ENCODE peak calls at places on chromosome 18, in eight cellular contexts. E is AG04450, C is lower leg skin, Z is AG10803, S is stomach, B is GM10248, M is GM20000, I is mucosa of descending colon. R is an unnamed sample.

GRCh38 chr18:51503351-51503750 is 305.9 kb upstream of the MEX3C start:
- DNase-seq in Z (no peak), M (no peak), S (no peak), B (no peak), I (no peak), C (no peak), E (no peak), R (no peak)

GRCh38 chr18:26549486-26550435 is 1.4 kb upstream of the KCTD1 start:
- DNase-seq in B (peak), S (peak), I (peak), Z (peak), C (peak), E (no peak), M (peak), R (peak)

GRCh38 chr18:43893001-43893637 is 615.8 kb upstream of the SYT4 start:
- DNase-seq in S (no peak), C (no peak), M (no peak), Z (peak), E (peak), I (no peak), B (no peak), R (no peak)

GRCh38 chr18:7977897-7978296 is 410.8 kb downstream of the PTPRM start:
- DNase-seq in E (no peak), C (no peak), Z (no peak), B (no peak), S (no peak), I (no peak), M (no peak), R (no peak)

GRCh38 chr18:21593540-21594257 is 6.8 kb downstream of the ESCO1 start:
- DNase-seq in C (no peak), I (no peak), B (no peak), M (no peak), E (no peak), S (no peak), Z (no peak), R (peak)

GRCh38 chr18:75208055-75208835 is 694 bp downstream of the PTGR3 start:
- DNase-seq in B (peak), S (peak), M (peak), E (no peak), I (peak), Z (peak), C (peak), R (peak)

GRCh38 chr18:46212398-46212797 is 108.2 kb downstream of the HAUS1 start:
- DNase-seq in E (no peak), M (no peak), C (no peak), Z (no peak), B (no peak), I (no peak), S (no peak), R (no peak)

GRCh38 chr18:79567481-79568147 is 112.0 kb upstream of the CTDP1 start:
- DNase-seq in B (no peak), I (no peak), E (peak), C (no peak), Z (peak), M (no peak), S (no peak), R (no peak)

GRCh38 chr18:13455470-13455869 is 236.9 kb downstream of the LDLRAD4 start:
- DNase-seq in E (no peak), Z (no peak), B (no peak), C (peak), S (no peak), M (no peak), I (no peak), R (no peak)

GRCh38 chr18:75478996-75479870 is 51.7 kb upstream of the SMIM21 start:
- DNase-seq in Z (peak), B (peak), C (no peak), E (no peak), I (peak), M (peak), S (no peak), R (peak)

GRCh38 chr18:79513381-79514081 is 117.8 kb downstream of the NFATC1 start:
- DNase-seq in M (no peak), E (no peak), B (no peak), C (peak), S (peak), Z (no peak), I (no peak), R (no peak)

GRCh38 chr18:7958897-7959146 is 391.7 kb downstream of the PTPRM start:
- DNase-seq in B (no peak), I (no peak), S (no peak), M (no peak), Z (no peak), E (no peak), C (no peak), R (no peak)

GRCh38 chr18:25759111-25759510 is 331.3 kb downstream of the SS18 start:
- DNase-seq in M (no peak), I (no peak), B (no peak), S (no peak), C (no peak), Z (no peak), E (no peak), R (no peak)

GRCh38 chr18:43656547-43656946 is 379.3 kb upstream of the SYT4 start:
- DNase-seq in B (no peak), E (no peak), Z (no peak), I (no peak), S (no peak), C (no peak), M (no peak), R (no peak)

GRCh38 chr18:37563810-37564511 is 1.6 kb downstream of the CELF4 start:
- DNase-seq in M (no peak), C (no peak), S (no peak), I (no peak), Z (no peak), B (no peak), E (no peak), R (no peak)

DNA sequence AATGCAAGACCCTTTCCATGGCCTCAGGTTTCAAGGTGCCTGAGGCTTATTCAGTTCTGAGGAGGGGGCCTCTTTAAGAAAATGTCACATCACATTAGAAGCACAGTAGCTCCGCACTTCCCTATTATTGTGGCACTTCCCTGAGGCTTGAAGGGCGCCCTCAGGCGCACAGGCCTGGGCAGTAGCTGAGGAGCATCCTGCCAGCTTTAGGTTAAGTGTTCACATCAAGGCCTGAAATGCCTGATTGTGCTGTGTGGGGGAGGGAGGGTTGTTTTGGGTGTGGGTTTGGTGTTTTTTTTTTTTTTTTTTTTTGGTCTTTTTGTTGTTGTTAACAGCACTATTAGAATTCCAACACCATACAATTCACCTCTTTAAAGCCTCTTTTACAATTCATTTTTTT is 107.9 kb downstream of the CABLES1 start:
- DNase-seq in Z (no peak), B (no peak), E (no peak), C (no peak), S (no peak), I (no peak), M (no peak), R (no peak)
- TF ChIP-seq CTCF in Z (no peak), B (no peak), E (no peak), C (no peak), S (no peak), I (no peak), M (peak), R (no peak)

GRCh38 chr18:33210575-33211189 is 229.8 kb downstream of the CCDC178 start:
- DNase-seq in C (no peak), I (peak), Z (peak), B (no peak), E (no peak), M (peak), S (no peak), R (peak)
- TF ChIP-seq CTCF in C (no peak), I (no peak), Z (peak), B (peak), E (peak), M (peak), S (no peak), R (peak)

DNA sequence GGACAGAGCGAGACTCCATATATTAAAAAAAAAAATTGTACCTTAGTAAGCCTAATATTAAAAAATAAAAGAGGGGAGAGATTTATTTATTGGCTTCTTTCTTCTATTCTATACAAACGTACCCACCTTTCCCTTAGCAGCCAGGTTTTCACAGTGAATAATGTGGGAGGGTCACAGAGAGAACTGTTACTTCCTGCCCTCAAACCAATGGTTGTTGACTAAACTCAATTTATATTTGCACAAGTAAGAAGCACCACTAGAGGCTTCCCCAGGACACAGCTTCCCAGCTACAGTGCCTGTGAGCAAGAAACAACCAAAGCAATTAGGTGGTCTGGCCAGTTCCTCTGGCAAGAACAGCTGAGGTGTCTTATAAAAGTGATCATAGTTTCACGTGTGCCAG is 28.9 kb upstream of the GALR1 start:
- DNase-seq in B (no peak), E (no peak), C (no peak), S (no peak), I (no peak), Z (no peak), M (no peak), R (no peak)
- TF ChIP-seq CTCF in B (no peak), E (no peak), C (no peak), S (no peak), I (no peak), Z (no peak), M (no peak), R (no peak)

GRCh38 chr18:35776481-35776880 is 194.9 kb downstream of the GALNT1 start:
- DNase-seq in I (no peak), S (no peak), M (no peak), C (no peak), B (no peak), Z (no peak), E (no peak), R (no peak)

GRCh38 chr18:35778850-35779634 is 193.4 kb upstream of the RMP24 start:
- DNase-seq in S (no peak), M (no peak), C (no peak), I (no peak), Z (peak), B (no peak), E (no peak), R (no peak)

GRCh38 chr18:35775887-35776286 is 194.3 kb downstream of the GALNT1 start:
- DNase-seq in Z (no peak), E (no peak), S (no peak), B (no peak), I (no peak), C (no peak), M (no peak), R (peak)

GRCh38 chr18:35780937-35781336 is 191.5 kb upstream of the RMP24 start:
- DNase-seq in B (no peak), I (no peak), M (no peak), S (no peak), Z (no peak), E (no peak), C (no peak), R (no peak)

DNA sequence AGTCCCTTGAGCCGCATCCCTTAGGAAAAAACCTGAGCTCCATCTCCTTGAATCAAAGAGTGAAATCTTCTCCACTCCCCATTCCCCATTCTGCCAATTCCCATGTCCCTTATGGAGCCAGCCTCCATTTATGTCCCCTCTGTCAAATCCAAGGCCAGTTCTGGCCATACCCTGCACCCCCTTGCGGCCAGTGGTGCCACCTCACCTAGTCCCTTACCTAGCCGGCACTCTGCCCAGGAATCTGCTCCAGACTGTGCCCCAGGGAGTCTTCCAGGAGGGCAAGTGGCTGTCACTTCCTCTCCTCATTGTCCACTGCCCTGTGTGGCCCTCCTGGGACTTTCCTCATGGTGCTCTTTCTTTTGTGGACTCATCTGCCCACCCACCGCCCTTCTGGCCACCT is 195.4 kb upstream of the RMP24 start:
- DNase-seq in C (no peak), M (no peak), Z (no peak), B (no peak), E (no peak), I (no peak), S (no peak), R (peak)
- TF ChIP-seq CTCF in C (no peak), M (no peak), Z (no peak), B (peak), E (no peak), I (no peak), S (no peak), R (peak)

GRCh38 chr18:39660141-39660540 is 2094.5 kb upstream of the CELF4 start:
- DNase-seq in M (no peak), I (no peak), B (no peak), S (no peak), Z (no peak), C (no peak), E (no peak), R (no peak)
- TF ChIP-seq CTCF in M (no peak), I (no peak), B (no peak), S (no peak), Z (no peak), C (no peak), E (no peak), R (no peak)

R was measured in GM12865.